ENCODE peak calls at places on chromosome 6, in nine cellular contexts. One of them, this sample, is unnamed.

GRCh38 chr6:65452333-65452732 is 254.7 kb downstream of the EYS start:
- DNase-seq in activated effector memory CD4-positive, alpha-beta T cell treated with Interleukin-2 at 50 U/mL for 16 hours: no peak
- DNase-seq in frontal cortex: no peak
- DNase-seq in stimulated activated CD4-positive, alpha-beta T cell treated with anti-CD3 and anti-CD28 coated beads, Interleukin-12 subunit alpha, Interleukin-12 subunit beta, amount 100 ng/mL, for 48 hours: no peak
- DNase-seq in stimulated activated CD8-positive, alpha-beta memory T cell treated with anti-CD3 and anti-CD28 coated beads, Interleukin-7, amount 100 ng/mL, for 1 hour: no peak
- DNase-seq in naive thymus-derived CD4-positive, alpha-beta T cell: no peak
- DNase-seq in fibroblast of pulmonary artery: no peak
- DNase-seq in GM18507: no peak
- DNase-seq in CD8-positive, alpha-beta T cell: no peak
- DNase-seq in this sample: no peak

GRCh38 chr6:112180095-112180820 is 74.1 kb downstream of the LAMA4 start:
- DNase-seq in activated effector memory CD4-positive, alpha-beta T cell treated with Interleukin-2 at 50 U/mL for 16 hours: no peak
- DNase-seq in frontal cortex: peak
- DNase-seq in stimulated activated CD4-positive, alpha-beta T cell treated with anti-CD3 and anti-CD28 coated beads, Interleukin-12 subunit alpha, Interleukin-12 subunit beta, amount 100 ng/mL, for 48 hours: no peak
- DNase-seq in stimulated activated CD8-positive, alpha-beta memory T cell treated with anti-CD3 and anti-CD28 coated beads, Interleukin-7, amount 100 ng/mL, for 1 hour: no peak
- DNase-seq in naive thymus-derived CD4-positive, alpha-beta T cell: peak
- DNase-seq in fibroblast of pulmonary artery: peak
- DNase-seq in GM18507: peak
- DNase-seq in CD8-positive, alpha-beta T cell: peak
- DNase-seq in this sample: peak

GRCh38 chr6:159084493-159085091 is 39.8 kb upstream of the TAGAP start:
- DNase-seq in activated effector memory CD4-positive, alpha-beta T cell treated with Interleukin-2 at 50 U/mL for 16 hours: no peak
- DNase-seq in frontal cortex: no peak
- DNase-seq in stimulated activated CD4-positive, alpha-beta T cell treated with anti-CD3 and anti-CD28 coated beads, Interleukin-12 subunit alpha, Interleukin-12 subunit beta, amount 100 ng/mL, for 48 hours: no peak
- DNase-seq in stimulated activated CD8-positive, alpha-beta memory T cell treated with anti-CD3 and anti-CD28 coated beads, Interleukin-7, amount 100 ng/mL, for 1 hour: no peak
- DNase-seq in naive thymus-derived CD4-positive, alpha-beta T cell: no peak
- DNase-seq in fibroblast of pulmonary artery: peak
- DNase-seq in GM18507: no peak
- DNase-seq in CD8-positive, alpha-beta T cell: no peak
- DNase-seq in this sample: no peak

GRCh38 chr6:35370124-35370741 is 27.9 kb downstream of the PPARD start:
- DNase-seq in activated effector memory CD4-positive, alpha-beta T cell treated with Interleukin-2 at 50 U/mL for 16 hours: no peak
- DNase-seq in frontal cortex: no peak
- DNase-seq in stimulated activated CD4-positive, alpha-beta T cell treated with anti-CD3 and anti-CD28 coated beads, Interleukin-12 subunit alpha, Interleukin-12 subunit beta, amount 100 ng/mL, for 48 hours: no peak
- DNase-seq in stimulated activated CD8-positive, alpha-beta memory T cell treated with anti-CD3 and anti-CD28 coated beads, Interleukin-7, amount 100 ng/mL, for 1 hour: no peak
- DNase-seq in naive thymus-derived CD4-positive, alpha-beta T cell: peak
- DNase-seq in fibroblast of pulmonary artery: peak
- DNase-seq in GM18507: no peak
- DNase-seq in CD8-positive, alpha-beta T cell: peak
- DNase-seq in this sample: peak

GRCh38 chr6:33344771-33345697 is 27.5 kb upstream of the ZBTB22 start:
- DNase-seq in activated effector memory CD4-positive, alpha-beta T cell treated with Interleukin-2 at 50 U/mL for 16 hours: peak
- DNase-seq in frontal cortex: no peak
- DNase-seq in stimulated activated CD4-positive, alpha-beta T cell treated with anti-CD3 and anti-CD28 coated beads, Interleukin-12 subunit alpha, Interleukin-12 subunit beta, amount 100 ng/mL, for 48 hours: peak
- DNase-seq in stimulated activated CD8-positive, alpha-beta memory T cell treated with anti-CD3 and anti-CD28 coated beads, Interleukin-7, amount 100 ng/mL, for 1 hour: no peak
- DNase-seq in naive thymus-derived CD4-positive, alpha-beta T cell: peak
- DNase-seq in fibroblast of pulmonary artery: peak
- DNase-seq in GM18507: no peak
- DNase-seq in CD8-positive, alpha-beta T cell: peak
- DNase-seq in this sample: peak

GRCh38 chr6:13660273-13660672 is 45.1 kb downstream of the NOL7 start:
- DNase-seq in activated effector memory CD4-positive, alpha-beta T cell treated with Interleukin-2 at 50 U/mL for 16 hours: no peak
- DNase-seq in frontal cortex: no peak
- DNase-seq in stimulated activated CD4-positive, alpha-beta T cell treated with anti-CD3 and anti-CD28 coated beads, Interleukin-12 subunit alpha, Interleukin-12 subunit beta, amount 100 ng/mL, for 48 hours: no peak
- DNase-seq in stimulated activated CD8-positive, alpha-beta memory T cell treated with anti-CD3 and anti-CD28 coated beads, Interleukin-7, amount 100 ng/mL, for 1 hour: no peak
- DNase-seq in naive thymus-derived CD4-positive, alpha-beta T cell: no peak
- DNase-seq in fibroblast of pulmonary artery: no peak
- DNase-seq in GM18507: no peak
- DNase-seq in CD8-positive, alpha-beta T cell: no peak
- DNase-seq in this sample: no peak

GRCh38 chr6:27332692-27333641 is 20.9 kb upstream of the POM121L2 start:
- DNase-seq in activated effector memory CD4-positive, alpha-beta T cell treated with Interleukin-2 at 50 U/mL for 16 hours: no peak
- DNase-seq in frontal cortex: no peak
- DNase-seq in stimulated activated CD4-positive, alpha-beta T cell treated with anti-CD3 and anti-CD28 coated beads, Interleukin-12 subunit alpha, Interleukin-12 subunit beta, amount 100 ng/mL, for 48 hours: peak
- DNase-seq in stimulated activated CD8-positive, alpha-beta memory T cell treated with anti-CD3 and anti-CD28 coated beads, Interleukin-7, amount 100 ng/mL, for 1 hour: no peak
- DNase-seq in naive thymus-derived CD4-positive, alpha-beta T cell: peak
- DNase-seq in fibroblast of pulmonary artery: peak
- DNase-seq in GM18507: no peak
- DNase-seq in CD8-positive, alpha-beta T cell: peak
- DNase-seq in this sample: peak

GRCh38 chr6:26329763-26330511 is 35.1 kb upstream of the BTN3A2 start:
- DNase-seq in activated effector memory CD4-positive, alpha-beta T cell treated with Interleukin-2 at 50 U/mL for 16 hours: no peak
- DNase-seq in frontal cortex: no peak
- DNase-seq in stimulated activated CD4-positive, alpha-beta T cell treated with anti-CD3 and anti-CD28 coated beads, Interleukin-12 subunit alpha, Interleukin-12 subunit beta, amount 100 ng/mL, for 48 hours: no peak
- DNase-seq in stimulated activated CD8-positive, alpha-beta memory T cell treated with anti-CD3 and anti-CD28 coated beads, Interleukin-7, amount 100 ng/mL, for 1 hour: peak
- DNase-seq in naive thymus-derived CD4-positive, alpha-beta T cell: peak
- DNase-seq in fibroblast of pulmonary artery: peak
- DNase-seq in GM18507: no peak
- DNase-seq in CD8-positive, alpha-beta T cell: peak
- DNase-seq in this sample: no peak

GRCh38 chr6:81801489-81801888 is 49.0 kb upstream of the TENT5A start:
- DNase-seq in activated effector memory CD4-positive, alpha-beta T cell treated with Interleukin-2 at 50 U/mL for 16 hours: no peak
- DNase-seq in frontal cortex: no peak
- DNase-seq in stimulated activated CD4-positive, alpha-beta T cell treated with anti-CD3 and anti-CD28 coated beads, Interleukin-12 subunit alpha, Interleukin-12 subunit beta, amount 100 ng/mL, for 48 hours: no peak
- DNase-seq in stimulated activated CD8-positive, alpha-beta memory T cell treated with anti-CD3 and anti-CD28 coated beads, Interleukin-7, amount 100 ng/mL, for 1 hour: no peak
- DNase-seq in naive thymus-derived CD4-positive, alpha-beta T cell: no peak
- DNase-seq in fibroblast of pulmonary artery: no peak
- DNase-seq in GM18507: no peak
- DNase-seq in CD8-positive, alpha-beta T cell: no peak
- DNase-seq in this sample: no peak

GRCh38 chr6:161701051-161701450 is 427.2 kb upstream of the AGPAT4 start:
- DNase-seq in activated effector memory CD4-positive, alpha-beta T cell treated with Interleukin-2 at 50 U/mL for 16 hours: no peak
- DNase-seq in frontal cortex: no peak
- DNase-seq in stimulated activated CD4-positive, alpha-beta T cell treated with anti-CD3 and anti-CD28 coated beads, Interleukin-12 subunit alpha, Interleukin-12 subunit beta, amount 100 ng/mL, for 48 hours: no peak
- DNase-seq in stimulated activated CD8-positive, alpha-beta memory T cell treated with anti-CD3 and anti-CD28 coated beads, Interleukin-7, amount 100 ng/mL, for 1 hour: no peak
- DNase-seq in naive thymus-derived CD4-positive, alpha-beta T cell: no peak
- DNase-seq in fibroblast of pulmonary artery: no peak
- DNase-seq in GM18507: no peak
- DNase-seq in CD8-positive, alpha-beta T cell: no peak
- DNase-seq in this sample: no peak

GRCh38 chr6:166361080-166361429 is 18.7 kb upstream of the SFT2D1 start:
- DNase-seq in activated effector memory CD4-positive, alpha-beta T cell treated with Interleukin-2 at 50 U/mL for 16 hours: no peak
- DNase-seq in frontal cortex: no peak
- DNase-seq in stimulated activated CD4-positive, alpha-beta T cell treated with anti-CD3 and anti-CD28 coated beads, Interleukin-12 subunit alpha, Interleukin-12 subunit beta, amount 100 ng/mL, for 48 hours: no peak
- DNase-seq in stimulated activated CD8-positive, alpha-beta memory T cell treated with anti-CD3 and anti-CD28 coated beads, Interleukin-7, amount 100 ng/mL, for 1 hour: no peak
- DNase-seq in naive thymus-derived CD4-positive, alpha-beta T cell: no peak
- DNase-seq in fibroblast of pulmonary artery: peak
- DNase-seq in GM18507: no peak
- DNase-seq in CD8-positive, alpha-beta T cell: no peak
- DNase-seq in this sample: peak